ENCODE peak calls at places on chromosomes 5 and 9, in five cellular contexts. One of them, this sample, is unnamed. For H3K27me3 and H3K4me1, the result is how much of the 10 kb centered on the place peaks cover.

GRCh38 chr9:13351768-13352386 is 72.4 kb upstream of the MPDZ start:
- DNase-seq in astrocyte: peak
- DNase-seq in Peyer's patch: no peak
- DNase-seq in heart right ventricle: no peak
- DNase-seq in SJCRH30: peak
- DNase-seq in this sample: peak

GRCh38 chr5:115461506-115462290 is 82.9 kb downstream of the FEM1C start:
- DNase-seq in astrocyte: peak
- DNase-seq in Peyer's patch: peak
- DNase-seq in heart right ventricle: no peak
- DNase-seq in SJCRH30: peak
- DNase-seq in this sample: peak

GRCh38 chr5:61309115-61309514 is 22.9 kb upstream of the ZSWIM6 start:
- DNase-seq in astrocyte: no peak
- DNase-seq in Peyer's patch: no peak
- DNase-seq in heart right ventricle: no peak
- DNase-seq in SJCRH30: no peak
- DNase-seq in this sample: no peak

GRCh38 chr9:129648764-129649115 is 6.8 kb upstream of the ASB6 start:
- DNase-seq in astrocyte: no peak
- DNase-seq in Peyer's patch: no peak
- DNase-seq in heart right ventricle: no peak
- DNase-seq in SJCRH30: no peak
- DNase-seq in this sample: no peak

GRCh38 chr5:179902763-179903158 is 4.9 kb downstream of the TBC1D9B start:
- DNase-seq in astrocyte: no peak
- DNase-seq in Peyer's patch: no peak
- DNase-seq in heart right ventricle: no peak
- DNase-seq in SJCRH30: no peak
- DNase-seq in this sample: no peak

GRCh38 chr9:95182854-95183563 is 134.5 kb downstream of the FANCC start:
- DNase-seq in astrocyte: no peak
- DNase-seq in Peyer's patch: no peak
- DNase-seq in heart right ventricle: no peak
- DNase-seq in SJCRH30: no peak
- DNase-seq in this sample: no peak

GRCh38 chr9:132857031-132857430 is 21.1 kb downstream of the AK8 start:
- DNase-seq in astrocyte: peak
- DNase-seq in Peyer's patch: peak
- DNase-seq in heart right ventricle: peak
- DNase-seq in SJCRH30: no peak
- DNase-seq in this sample: no peak

GRCh38 chr9:14983599-14983998 is 73.4 kb upstream of the FREM1 start:
- DNase-seq in astrocyte: no peak
- DNase-seq in Peyer's patch: no peak
- DNase-seq in heart right ventricle: no peak
- DNase-seq in SJCRH30: no peak
- DNase-seq in this sample: no peak

GRCh38 chr9:137198748-137199276 is 1.7 kb downstream of the TPRN start:
- DNase-seq in astrocyte: no peak
- DNase-seq in Peyer's patch: no peak
- DNase-seq in heart right ventricle: no peak
- DNase-seq in SJCRH30: no peak
- DNase-seq in this sample: no peak

GRCh38 chr9:93128715-93129224 is 5.3 kb downstream of the NINJ1 start:
- DNase-seq in astrocyte: no peak
- DNase-seq in Peyer's patch: no peak
- DNase-seq in heart right ventricle: no peak
- DNase-seq in SJCRH30: no peak
- DNase-seq in this sample: no peak

GRCh38 chr5:160363661-160364060 is 6.8 kb downstream of the C1QTNF2 start:
- DNase-seq in astrocyte: no peak
- DNase-seq in Peyer's patch: no peak
- DNase-seq in heart right ventricle: no peak
- DNase-seq in SJCRH30: peak
- DNase-seq in this sample: no peak

GRCh38 chr5:145887976-145888574 is 15.3 kb upstream of the GRXCR2 start:
- DNase-seq in astrocyte: peak
- DNase-seq in Peyer's patch: peak
- DNase-seq in heart right ventricle: no peak
- DNase-seq in SJCRH30: peak
- DNase-seq in this sample: peak

GRCh38 chr5:38364825-38365224 is 106.5 kb downstream of the EGFLAM start:
- DNase-seq in astrocyte: no peak
- DNase-seq in Peyer's patch: no peak
- DNase-seq in heart right ventricle: no peak
- DNase-seq in SJCRH30: no peak
- DNase-seq in this sample: no peak

GRCh38 chr9:109816490-109816889 is 36.5 kb downstream of the PALM2AKAP2 start:
- DNase-seq in astrocyte: peak
- DNase-seq in Peyer's patch: no peak
- DNase-seq in heart right ventricle: no peak
- DNase-seq in SJCRH30: peak
- DNase-seq in this sample: peak

GRCh38 chr9:89431930-89432725 is 65.8 kb downstream of the SEMA4D start:
- DNase-seq in astrocyte: no peak
- DNase-seq in Peyer's patch: no peak
- DNase-seq in heart right ventricle: no peak
- DNase-seq in SJCRH30: no peak
- DNase-seq in this sample: no peak

GRCh38 chr5:151063136-151063544 is 17.7 kb downstream of the TNIP1 start:
- DNase-seq in astrocyte: peak
- DNase-seq in Peyer's patch: no peak
- DNase-seq in heart right ventricle: no peak
- DNase-seq in SJCRH30: peak
- DNase-seq in this sample: peak

GRCh38 chr5:112977440-112977861 is 853 bp downstream of the DCP2 start:
- DNase-seq in astrocyte: peak
- DNase-seq in Peyer's patch: no peak
- DNase-seq in heart right ventricle: no peak
- DNase-seq in SJCRH30: no peak
- DNase-seq in this sample: no peak

GRCh38 chr5:96649251-96649937 is 12.8 kb upstream of the CAST start:
- DNase-seq in astrocyte: no peak
- DNase-seq in Peyer's patch: no peak
- DNase-seq in heart right ventricle: no peak
- DNase-seq in SJCRH30: no peak
- DNase-seq in this sample: no peak

GRCh38 chr5:78624011-78624541 is 24.5 kb downstream of the LHFPL2 start:
- DNase-seq in astrocyte: peak
- DNase-seq in Peyer's patch: no peak
- DNase-seq in heart right ventricle: no peak
- DNase-seq in SJCRH30: no peak
- DNase-seq in this sample: no peak

GRCh38 chr5:150300496-150301169 is 2.1 kb downstream of the ARSI start:
- DNase-seq in astrocyte: no peak
- DNase-seq in Peyer's patch: no peak
- DNase-seq in heart right ventricle: no peak
- DNase-seq in SJCRH30: no peak
- DNase-seq in this sample: no peak

GRCh38 chr9:130438368-130438981 is 6.3 kb upstream of the ASS1 start:
- DNase-seq in astrocyte: no peak
- DNase-seq in Peyer's patch: no peak
- DNase-seq in heart right ventricle: no peak
- DNase-seq in SJCRH30: no peak
- DNase-seq in this sample: no peak

GRCh38 chr9:86034863-86035734 is 64.3 kb downstream of the GOLM1 start:
- DNase-seq in astrocyte: peak
- DNase-seq in Peyer's patch: peak
- DNase-seq in heart right ventricle: no peak
- DNase-seq in SJCRH30: peak
- DNase-seq in this sample: peak

GRCh38 chr5:170597109-170597741 is 93.4 kb downstream of the KCNIP1 start:
- DNase-seq in astrocyte: peak
- DNase-seq in Peyer's patch: no peak
- DNase-seq in heart right ventricle: no peak
- DNase-seq in SJCRH30: peak
- DNase-seq in this sample: peak

GRCh38 chr5:178111925-178112324 is 1.4 kb upstream of the N4BP3 start:
- DNase-seq in astrocyte: no peak
- DNase-seq in Peyer's patch: no peak
- DNase-seq in heart right ventricle: no peak
- DNase-seq in SJCRH30: no peak
- DNase-seq in this sample: peak

GRCh38 chr9:17004500-17004899 is 130.3 kb upstream of the CNTLN start:
- DNase-seq in astrocyte: peak
- DNase-seq in Peyer's patch: no peak
- DNase-seq in heart right ventricle: no peak
- DNase-seq in SJCRH30: peak
- DNase-seq in this sample: no peak

GRCh38 chr9:14095272-14095671 is 218.7 kb downstream of the NFIB start:
- DNase-seq in astrocyte: no peak
- DNase-seq in Peyer's patch: no peak
- DNase-seq in heart right ventricle: no peak
- DNase-seq in SJCRH30: peak
- DNase-seq in this sample: no peak

GRCh38 chr5:42943931-42944631 is 96.0 kb downstream of the ANXA2R start:
- DNase-seq in astrocyte: peak
- DNase-seq in Peyer's patch: no peak
- DNase-seq in heart right ventricle: peak
- DNase-seq in SJCRH30: no peak
- DNase-seq in this sample: no peak

GRCh38 chr9:4293293-4293931 is 6.5 kb downstream of the GLIS3 start:
- DNase-seq in astrocyte: peak
- DNase-seq in Peyer's patch: no peak
- DNase-seq in heart right ventricle: no peak
- DNase-seq in SJCRH30: peak
- DNase-seq in this sample: peak

GRCh38 chr9:93058357-93059096 is at the start of gene SUSD3:
- DNase-seq in astrocyte: peak
- DNase-seq in Peyer's patch: peak
- DNase-seq in heart right ventricle: peak
- DNase-seq in SJCRH30: no peak
- DNase-seq in this sample: no peak

GRCh38 chr5:178625679-178626483 is 969 bp downstream of the CLK4 start:
- DNase-seq in astrocyte: peak
- DNase-seq in Peyer's patch: no peak
- DNase-seq in heart right ventricle: no peak
- DNase-seq in SJCRH30: no peak
- DNase-seq in this sample: no peak

GRCh38 chr9:107044872-107045271 is 181.9 kb downstream of the ZNF462 start:
- DNase-seq in astrocyte: no peak
- DNase-seq in Peyer's patch: peak
- DNase-seq in heart right ventricle: no peak
- DNase-seq in SJCRH30: peak
- DNase-seq in this sample: no peak
- H3K27me3 ChIP-seq in astrocyte: under half
- H3K27me3 ChIP-seq in Peyer's patch: under half
- H3K27me3 ChIP-seq in heart right ventricle: under half
- H3K27me3 ChIP-seq in SJCRH30: under half
- H3K27me3 ChIP-seq in this sample: under half

DNA sequence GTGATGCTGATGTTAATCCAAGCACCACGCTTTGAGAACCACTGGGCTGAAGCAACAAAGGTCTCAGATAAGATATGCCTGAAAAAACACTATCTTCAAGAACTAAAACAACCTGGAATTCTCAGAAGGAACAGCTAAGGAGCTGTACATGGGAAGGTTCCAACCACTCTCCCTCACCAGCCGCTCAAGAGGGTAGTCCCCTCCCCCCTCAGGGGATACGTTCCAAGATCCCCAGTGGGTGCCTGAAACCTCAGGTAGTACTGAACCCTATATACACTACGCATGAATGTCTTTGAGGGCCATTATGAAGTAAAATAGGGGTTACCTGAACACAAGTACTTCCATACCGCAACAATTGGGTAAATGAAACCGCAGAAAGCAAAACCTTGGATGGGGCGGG is 1.9 kb downstream of the BOD1 start:
- DNase-seq in astrocyte: no peak
- DNase-seq in Peyer's patch: no peak
- DNase-seq in heart right ventricle: no peak
- DNase-seq in SJCRH30: no peak
- DNase-seq in this sample: no peak
- H3K4me1 ChIP-seq in astrocyte: under half
- H3K4me1 ChIP-seq in Peyer's patch: under half
- H3K4me1 ChIP-seq in heart right ventricle: half or more
- H3K4me1 ChIP-seq in SJCRH30: under half
- H3K4me1 ChIP-seq in this sample: under half

GRCh38 chr9:126650830-126651341 is 37.2 kb downstream of the LMX1B start:
- DNase-seq in astrocyte: no peak
- DNase-seq in Peyer's patch: peak
- DNase-seq in heart right ventricle: no peak
- DNase-seq in SJCRH30: no peak
- DNase-seq in this sample: no peak
- H3K27me3 ChIP-seq in astrocyte: half or more
- H3K27me3 ChIP-seq in Peyer's patch: under half
- H3K27me3 ChIP-seq in heart right ventricle: under half
- H3K27me3 ChIP-seq in SJCRH30: under half
- H3K27me3 ChIP-seq in this sample: under half

GRCh38 chr9:127974002-127974768 is 6.6 kb downstream of the EEIG1 start:
- DNase-seq in astrocyte: no peak
- DNase-seq in Peyer's patch: no peak
- DNase-seq in heart right ventricle: no peak
- DNase-seq in SJCRH30: no peak
- DNase-seq in this sample: no peak

GRCh38 chr9:127976943-127977871 is 3.6 kb downstream of the EEIG1 start:
- DNase-seq in astrocyte: no peak
- DNase-seq in Peyer's patch: no peak
- DNase-seq in heart right ventricle: no peak
- DNase-seq in SJCRH30: no peak
- DNase-seq in this sample: no peak

GRCh38 chr9:127976498-127976897 is 4.3 kb downstream of the EEIG1 start:
- DNase-seq in astrocyte: no peak
- DNase-seq in Peyer's patch: peak
- DNase-seq in heart right ventricle: no peak
- DNase-seq in SJCRH30: no peak
- DNase-seq in this sample: no peak

GRCh38 chr9:127974769-127975261 is 6.0 kb downstream of the EEIG1 start:
- DNase-seq in astrocyte: no peak
- DNase-seq in Peyer's patch: no peak
- DNase-seq in heart right ventricle: no peak
- DNase-seq in SJCRH30: no peak
- DNase-seq in this sample: no peak

GRCh38 chr9:127975376-127976315 is 5.1 kb downstream of the EEIG1 start:
- DNase-seq in astrocyte: no peak
- DNase-seq in Peyer's patch: no peak
- DNase-seq in heart right ventricle: no peak
- DNase-seq in SJCRH30: no peak
- DNase-seq in this sample: no peak
- H3K4me1 ChIP-seq in astrocyte: under half
- H3K4me1 ChIP-seq in Peyer's patch: half or more
- H3K4me1 ChIP-seq in heart right ventricle: half or more
- H3K4me1 ChIP-seq in SJCRH30: under half
- H3K4me1 ChIP-seq in this sample: under half

GRCh38 chr9:36760667-36761066 is 188.0 kb downstream of the MELK start:
- DNase-seq in astrocyte: no peak
- DNase-seq in Peyer's patch: no peak
- DNase-seq in heart right ventricle: no peak
- DNase-seq in SJCRH30: no peak
- DNase-seq in this sample: no peak
- H3K27me3 ChIP-seq in astrocyte: under half
- H3K27me3 ChIP-seq in Peyer's patch: under half
- H3K27me3 ChIP-seq in heart right ventricle: under half
- H3K27me3 ChIP-seq in SJCRH30: under half
- H3K27me3 ChIP-seq in this sample: under half

GRCh38 chr5:158484968-158485367 is 614.7 kb downstream of the EBF1 start:
- DNase-seq in astrocyte: no peak
- DNase-seq in Peyer's patch: no peak
- DNase-seq in heart right ventricle: no peak
- DNase-seq in SJCRH30: no peak
- DNase-seq in this sample: no peak
- H3K4me1 ChIP-seq in astrocyte: under half
- H3K4me1 ChIP-seq in Peyer's patch: under half
- H3K4me1 ChIP-seq in heart right ventricle: half or more
- H3K4me1 ChIP-seq in SJCRH30: under half
- H3K4me1 ChIP-seq in this sample: under half

This sample was measured in mammary epithelial cell.